ENCODE peak calls at places on chromosomes 13 and 19, in eight cellular contexts. J is AG09309, K is A549, I is transverse colon, D is AG04450, T is HepG2, M is dorsolateral prefrontal cortex, N is psoas muscle. Q is an unnamed sample.

GRCh38 chr13:35768126-35768525 is 291.6 kb upstream of the MAB21L1 start:
- DNase-seq in D (no peak), I (no peak), K (no peak), N (no peak), T (no peak), J (no peak), M (no peak), Q (no peak)

GRCh38 chr13:110330491-110331001 is 23.5 kb downstream of the COL4A2 start:
- DNase-seq in T (no peak), I (no peak), N (no peak), K (no peak), J (no peak), M (no peak), D (no peak), Q (no peak)

GRCh38 chr13:26508885-26509284 is 48.6 kb upstream of the WASF3 start:
- DNase-seq in M (no peak), I (peak; percentile 62), D (peak; percentile 69), T (no peak), K (peak; percentile 11), N (peak; percentile 90), J (peak; percentile 77), Q (peak; percentile 96)

GRCh38 chr13:36778083-36778671 is 40.8 kb upstream of the RFXAP start:
- DNase-seq in M (no peak), I (no peak), J (peak; percentile 23), D (peak; percentile 81), N (no peak), K (no peak), T (peak; percentile 21), Q (no peak)

GRCh38 chr19:11479090-11479469 is 1.8 kb downstream of the ELAVL3 start:
- DNase-seq in M (no peak), D (no peak), K (no peak), I (no peak), N (no peak), T (no peak), J (no peak), Q (no peak)

GRCh38 chr13:99377641-99378040 is 70.4 kb upstream of the GPR183 start:
- DNase-seq in N (no peak), J (no peak), T (no peak), D (no peak), M (no peak), K (no peak), I (no peak), Q (peak; percentile 12)

GRCh38 chr13:112894673-112895481 is 74.1 kb upstream of the MCF2L start:
- DNase-seq in I (no peak), N (no peak), J (no peak), M (no peak), T (peak; percentile 41), D (no peak), K (no peak), Q (no peak)

GRCh38 chr13:31242935-31243334 is 43.2 kb downstream of the B3GLCT start:
- DNase-seq in M (no peak), I (no peak), J (no peak), T (no peak), N (no peak), K (no peak), D (no peak), Q (no peak)

GRCh38 chr13:54357284-54357933 is 1328.8 kb downstream of the OLFM4 start:
- DNase-seq in D (no peak), K (no peak), N (no peak), T (no peak), I (no peak), J (no peak), M (no peak), Q (no peak)

GRCh38 chr19:17260842-17261325 is 3.7 kb downstream of the USHBP1 start:
- DNase-seq in N (peak; percentile 83), J (no peak), K (peak; percentile 87), I (peak; percentile 91), T (peak; percentile 82), M (no peak), D (no peak), Q (peak; percentile 96)

GRCh38 chr19:49333426-49334288 is 1.5 kb upstream of the CD37 start:
- DNase-seq in D (no peak), K (no peak), J (no peak), I (peak; percentile 68), M (no peak), N (no peak), T (no peak), Q (no peak)

GRCh38 chr19:15112385-15112784 is 5.2 kb downstream of the SYDE1 start:
- DNase-seq in I (no peak), M (no peak), K (peak; percentile 34), J (no peak), D (no peak), N (no peak), T (peak; percentile 24), Q (no peak)

GRCh38 chr13:46076827-46077226 is 24.3 kb upstream of the ZC3H13 start:
- DNase-seq in K (no peak), N (no peak), M (no peak), D (no peak), I (no peak), J (no peak), T (no peak), Q (no peak)

GRCh38 chr19:43723588-43723987 is 7.7 kb downstream of the IRGC start:
- DNase-seq in I (no peak), N (no peak), D (no peak), J (no peak), M (no peak), K (peak; percentile 46), T (no peak), Q (no peak)
- TF ChIP-seq CTCF in I (peak; percentile 39), N (peak; percentile 4), D (peak; percentile 20), J (peak; percentile 44), M (no peak), K (peak; percentile 48), T (peak; percentile 11), Q (no peak)

DNA sequence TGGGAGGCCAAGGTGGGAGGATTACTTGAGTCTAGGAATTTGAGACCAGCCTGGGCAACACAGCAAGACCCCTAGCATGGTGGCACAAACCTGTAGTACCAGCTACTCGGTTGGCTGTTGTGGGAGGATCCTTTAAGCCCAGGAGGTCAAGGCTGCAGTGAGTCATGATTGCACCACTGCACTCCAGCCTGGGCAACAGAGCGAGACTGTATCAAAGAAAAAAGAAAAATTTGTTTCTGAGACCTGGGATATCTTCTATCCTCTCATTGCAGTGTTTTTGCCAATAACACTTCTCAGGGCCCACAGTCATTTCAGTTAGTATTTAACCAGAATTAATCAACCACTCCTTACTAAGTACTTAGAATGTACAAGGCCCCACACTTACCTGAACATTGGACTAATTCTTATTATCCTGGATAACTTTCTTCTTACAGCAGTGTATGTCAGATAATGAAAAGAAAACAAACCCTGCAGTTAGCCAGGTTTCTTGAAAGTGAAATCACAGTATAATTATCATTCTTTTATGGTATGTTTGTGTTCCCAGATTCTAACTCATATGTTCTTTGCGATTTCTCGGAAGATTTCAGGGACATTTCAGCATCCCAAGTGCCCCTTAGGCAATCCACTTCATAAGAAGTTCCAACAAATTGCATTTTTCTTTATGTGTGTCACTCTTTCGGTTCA is 75.6 kb upstream of the KLF5 start:
- DNase-seq in T (peak; percentile 30), N (no peak), J (peak; percentile 77), I (peak; percentile 45), M (no peak), K (no peak), D (peak; percentile 13), Q (no peak)
- H3K4me3 ChIP-seq in T (no peak overlapping the region), N (no peak overlapping the region), J (no peak overlapping the region), I (no peak overlapping the region), M (no peak overlapping the region), K (no peak overlapping the region), D (no peak overlapping the region), Q (no peak overlapping the region)

GRCh38 chr13:33435207-33435606 is 149.7 kb upstream of the STARD13 start:
- DNase-seq in I (no peak), K (no peak), T (no peak), N (no peak), D (no peak), J (no peak), M (no peak), Q (no peak)

GRCh38 chr13:33445476-33445875 is 159.9 kb upstream of the STARD13 start:
- DNase-seq in T (no peak), I (no peak), N (no peak), J (no peak), K (no peak), D (no peak), M (no peak), Q (no peak)

GRCh38 chr13:33446821-33447481 is 161.4 kb upstream of the STARD13 start:
- DNase-seq in J (peak; percentile 54), T (no peak), D (no peak), N (no peak), M (no peak), K (no peak), I (no peak), Q (no peak)

GRCh38 chr13:33445024-33445423 is 159.5 kb upstream of the STARD13 start:
- DNase-seq in N (no peak), D (no peak), M (no peak), J (no peak), I (no peak), K (no peak), T (peak; percentile 67), Q (no peak)

GRCh38 chr13:33441015-33441414 is 155.5 kb upstream of the STARD13 start:
- DNase-seq in M (no peak), I (peak; percentile 48), N (no peak), K (peak; percentile 37), T (peak; percentile 35), J (no peak), D (no peak), Q (no peak)
- TF ChIP-seq CTCF in M (no peak), I (peak; percentile 10), N (no peak), K (peak; percentile 18), T (peak; percentile 62), J (peak; percentile 34), D (peak; percentile 29), Q (no peak)

DNA sequence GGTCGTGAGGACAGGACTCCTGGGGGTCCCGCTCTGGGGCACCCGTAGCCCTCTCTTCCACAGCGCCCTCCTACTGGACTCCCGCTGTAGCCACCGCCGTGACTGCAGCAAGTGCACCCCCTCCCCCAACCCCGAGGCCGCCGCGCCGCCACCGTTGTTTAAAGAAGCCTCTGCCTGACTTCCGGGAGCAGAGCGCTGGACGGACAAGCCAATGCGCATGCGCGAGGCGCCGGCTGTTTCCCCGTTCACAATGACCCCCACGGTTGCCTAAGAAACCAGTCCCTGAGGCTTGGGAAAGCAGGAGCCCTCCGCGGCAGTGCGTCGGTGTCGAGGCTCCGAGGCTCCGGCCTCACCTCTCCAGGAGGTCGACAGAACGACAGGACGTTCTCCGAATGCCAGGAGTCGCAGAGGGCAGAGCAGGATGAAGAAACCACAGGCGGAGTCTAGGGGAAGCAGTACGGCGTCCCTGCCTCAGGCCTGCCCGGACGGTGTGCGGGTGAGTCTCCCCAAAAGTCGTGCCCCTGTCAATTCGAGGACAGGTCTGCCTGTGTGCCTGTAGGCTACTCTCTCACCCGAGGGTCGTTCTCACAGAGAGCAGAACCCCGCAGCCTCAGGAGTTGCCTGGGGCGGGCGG is 70.5 kb upstream of the ZNF420 start:
- DNase-seq in D (peak; percentile 7), I (peak; percentile 13), N (peak; percentile 62), K (peak; percentile 61), M (no peak), T (no peak), J (peak; percentile 7), Q (no peak)
- H3K4me3 ChIP-seq in D (peak overlapping the region; percentile 41), I (peak overlapping the region; percentile 41), N (peak overlapping the region; percentile 54), K (peak overlapping the region; percentile 12), M (peak overlapping the region; percentile 33), T (no peak overlapping the region), J (peak overlapping the region; percentile 36), Q (no peak overlapping the region)

GRCh38 chr13:78806457-78806856 is 147.5 kb upstream of the OBI1 start:
- DNase-seq in D (no peak), T (peak; percentile 18), N (no peak), I (no peak), M (no peak), K (peak; percentile 6), J (no peak), Q (no peak)
- TF ChIP-seq CTCF in D (peak; percentile 57), T (peak; percentile 31), N (no peak), I (peak; percentile 20), M (no peak), K (no peak), J (no peak), Q (no peak)

GRCh38 chr19:45150180-45150579 is 10.6 kb downstream of the NKPD1 start:
- DNase-seq in D (no peak), M (no peak), N (no peak), T (no peak), K (no peak), J (no peak), I (no peak), Q (no peak)
- H3K4me3 ChIP-seq in D (no peak overlapping the region), M (no peak overlapping the region), N (no peak overlapping the region), T (no peak overlapping the region), K (no peak overlapping the region), J (no peak overlapping the region), I (no peak overlapping the region), Q (no peak overlapping the region)